ENCODE peak calls at places on chromosomes 3 and 15, in four cellular contexts. F is D341Med, V is lung, M is PC-3. Y is an unnamed sample.

GRCh38 chr15:34342737-34343575 is at the start of the genes NOP10 and NUTM1:
- DNase-seq in M (peak), V (peak), F (peak), Y (peak)

GRCh38 chr3:64108281-64108680 is 85.0 kb upstream of the PSMD6 start:
- DNase-seq in V (no peak), M (no peak), F (peak), Y (no peak)

GRCh38 chr3:174541708-174542107 is 317.4 kb upstream of the NAALADL2 start:
- DNase-seq in V (no peak), M (no peak), F (no peak), Y (no peak)

GRCh38 chr3:72903004-72903403 is 15.2 kb downstream of the GXYLT2 start:
- DNase-seq in F (no peak), V (no peak), M (peak), Y (no peak)

GRCh38 chr3:102165367-102165766 is 269.4 kb upstream of the ZPLD1 start:
- DNase-seq in F (no peak), M (peak), V (no peak), Y (no peak)

GRCh38 chr15:86743283-86743903 is 663.7 kb downstream of the AGBL1 start:
- DNase-seq in V (no peak), M (peak), F (peak), Y (peak)

GRCh38 chr3:115655761-115656282 is 32.5 kb downstream of the GAP43 start:
- DNase-seq in F (no peak), V (no peak), M (no peak), Y (no peak)

GRCh38 chr15:90221251-90221900 is 12.4 kb downstream of the CIB1 start:
- DNase-seq in M (peak), V (peak), F (peak), Y (peak)

GRCh38 chr3:99925584-99925983 is 107.9 kb downstream of the CMSS1 start:
- DNase-seq in M (peak), V (peak), F (peak), Y (no peak)

GRCh38 chr15:71195242-71195641 is 80.0 kb downstream of the THSD4 start:
- DNase-seq in V (no peak), M (peak), F (no peak), Y (peak)

GRCh38 chr3:15300318-15301078 is 31.9 kb downstream of the SH3BP5 start:
- DNase-seq in M (peak), V (no peak), F (no peak), Y (no peak)

GRCh38 chr15:96166223-96167200 is 164.0 kb upstream of the NR2F2 start:
- DNase-seq in V (no peak), M (no peak), F (no peak), Y (no peak)

GRCh38 chr15:90213818-90214204 is 12.7 kb downstream of the SEMA4B start:
- DNase-seq in V (no peak), M (no peak), F (no peak), Y (no peak)

GRCh38 chr3:184690236-184690883 is 21.5 kb downstream of the MAGEF1 start:
- DNase-seq in F (peak), M (no peak), V (no peak), Y (no peak)

GRCh38 chr3:115784739-115785571 is 161.6 kb downstream of the GAP43 start:
- DNase-seq in M (peak), V (no peak), F (no peak), Y (peak)

Y was measured in NCI-H146.